ENCODE peak calls at places on chromosome 1, in seven cellular contexts. G, N, W, M, Z, Q and H are unnamed samples. For H3K4me1, the result is how much of the 10 kb centered on the place peaks cover.

GRCh38 chr1:227712648-227713047 is 22.5 kb downstream of the JMJD4 start:
- DNase-seq in G (no peak), N (no peak), W (no peak), M (no peak), Z (no peak), Q (no peak), H (no peak)

GRCh38 chr1:158067651-158068050 is 74.2 kb downstream of the KIRREL1 start:
- DNase-seq in G (no peak), N (no peak), W (no peak), M (peak), Z (peak), Q (no peak), H (no peak)

GRCh38 chr1:180507826-180508724 is 5.7 kb upstream of the ACBD6 start:
- DNase-seq in G (no peak), N (no peak), W (no peak), M (peak), Z (no peak), Q (peak), H (no peak)

GRCh38 chr1:214296860-214297699 is 16.1 kb downstream of the SMYD2 start:
- DNase-seq in G (no peak), N (no peak), W (no peak), M (peak), Z (no peak), Q (no peak), H (no peak)

GRCh38 chr1:245091818-245092637 is 62.8 kb upstream of the KIF26B start:
- DNase-seq in G (peak), N (no peak), W (no peak), M (peak), Z (peak), Q (peak), H (peak)

GRCh38 chr1:95124342-95124741 is 7.2 kb downstream of the TLCD4 start:
- DNase-seq in G (no peak), N (no peak), W (no peak), M (no peak), Z (no peak), Q (no peak), H (no peak)

GRCh38 chr1:36365310-36365895 is 20.3 kb downstream of the STK40 start:
- DNase-seq in G (no peak), N (peak), W (no peak), M (peak), Z (peak), Q (no peak), H (peak)

GRCh38 chr1:8169364-8170058 is 143.4 kb upstream of the ERRFI1 start:
- DNase-seq in G (peak), N (peak), W (peak), M (peak), Z (peak), Q (peak), H (peak)

GRCh38 chr1:234997201-234998173 is 131.2 kb downstream of the TOMM20 start:
- DNase-seq in G (peak), N (peak), W (peak), M (peak), Z (peak), Q (peak), H (peak)

GRCh38 chr1:37420461-37420860 is 53.9 kb upstream of the ZC3H12A start:
- DNase-seq in G (no peak), N (no peak), W (no peak), M (no peak), Z (no peak), Q (no peak), H (no peak)

GRCh38 chr1:156213644-156213966 is 798 bp downstream of the PMF1 start:
- DNase-seq in G (no peak), N (no peak), W (no peak), M (no peak), Z (no peak), Q (no peak), H (no peak)

GRCh38 chr1:226588484-226588883 is 39.9 kb downstream of the STUM start:
- DNase-seq in G (no peak), N (no peak), W (no peak), M (no peak), Z (peak), Q (no peak), H (no peak)

GRCh38 chr1:230359992-230360391 is 66.1 kb downstream of the PGBD5 start:
- DNase-seq in G (no peak), N (no peak), W (no peak), M (peak), Z (no peak), Q (no peak), H (peak)

GRCh38 chr1:193701729-193702128 is 515.3 kb upstream of the B3GALT2 start:
- DNase-seq in G (no peak), N (no peak), W (no peak), M (no peak), Z (no peak), Q (no peak), H (no peak)

GRCh38 chr1:30315185-30315960 is 408.0 kb downstream of the MATN1 start:
- DNase-seq in G (no peak), N (no peak), W (no peak), M (peak), Z (no peak), Q (no peak), H (no peak)

GRCh38 chr1:66532798-66533783 is 862 bp upstream of the SGIP1 start:
- DNase-seq in G (no peak), N (no peak), W (no peak), M (peak), Z (no peak), Q (no peak), H (peak)

GRCh38 chr1:201409440-201409839 is 10.3 kb upstream of the LAD1 start:
- DNase-seq in G (no peak), N (no peak), W (no peak), M (peak), Z (no peak), Q (no peak), H (no peak)

GRCh38 chr1:12169442-12170135 is 2.8 kb downstream of the TNFRSF1B start:
- DNase-seq in G (no peak), N (no peak), W (no peak), M (no peak), Z (no peak), Q (no peak), H (no peak)

GRCh38 chr1:12167493-12168429 is 970 bp downstream of the TNFRSF1B start:
- DNase-seq in G (no peak), N (no peak), W (no peak), M (no peak), Z (no peak), Q (no peak), H (no peak)

GRCh38 chr1:12168451-12169160 is 1.8 kb downstream of the TNFRSF1B start:
- DNase-seq in G (no peak), N (no peak), W (no peak), M (no peak), Z (no peak), Q (no peak), H (no peak)

GRCh38 chr1:12165342-12165741 is 1.4 kb upstream of the TNFRSF1B start:
- DNase-seq in G (no peak), N (no peak), W (no peak), M (no peak), Z (no peak), Q (no peak), H (no peak)

GRCh38 chr1:12166834-12167492 is at the start of gene TNFRSF1B:
- DNase-seq in G (peak), N (peak), W (no peak), M (peak), Z (peak), Q (no peak), H (peak)
- TF ChIP-seq POLR2A in G (peak), N (peak), W (peak), M (peak), Z (peak), Q (no peak), H (no peak)

GRCh38 chr1:89972024-89972423 is 22.9 kb upstream of the ZNF326 start:
- DNase-seq in G (no peak), N (no peak), W (no peak), M (no peak), Z (no peak), Q (no peak), H (no peak)
- H3K4me1 ChIP-seq in G (under half), N (under half), W (under half), M (under half), Z (under half), Q (half or more), H (under half)

GRCh38 chr1:100894622-100895539 is at the start of gene EXTL2:
- DNase-seq in G (peak), N (peak), W (peak), M (peak), Z (peak), Q (peak), H (peak)
- TF ChIP-seq POLR2A in G (peak), N (peak), W (no peak), M (peak), Z (peak), Q (peak), H (peak)

GRCh38 chr1:70033934-70034333 is 171.4 kb downstream of the LRRC40 start:
- DNase-seq in G (no peak), N (no peak), W (no peak), M (no peak), Z (no peak), Q (no peak), H (no peak)
- H3K4me1 ChIP-seq in G (under half), N (under half), W (under half), M (under half), Z (under half), Q (under half), H (under half)